ENCODE peak calls at places on chromosome 4, in six cellular contexts. M is AG04450, L is IMR-90, Z is mesendoderm, D is heart right ventricle, S is left ventricle myocardium inferior. E is an unnamed sample.

GRCh38 chr4:178448372-178449040 is 1006.3 kb upstream of the AGA start:
- DNase-seq in S (no peak), Z (no peak), M (no peak), L (no peak), D (no peak), E (no peak)

GRCh38 chr4:95693594-95693993 is 144.8 kb upstream of the UNC5C start:
- DNase-seq in D (no peak), S (no peak), L (peak), M (no peak), Z (peak), E (peak)

GRCh38 chr4:113682730-113683129 is 78.8 kb downstream of the CAMK2D start:
- DNase-seq in D (no peak), Z (no peak), M (no peak), L (peak), S (no peak), E (peak)

GRCh38 chr4:24805566-24805965 is 10.2 kb downstream of the SOD3 start:
- DNase-seq in Z (peak), S (no peak), L (no peak), M (no peak), D (no peak), E (no peak)

GRCh38 chr4:7191546-7192251 is 639 bp upstream of the SORCS2 start:
- DNase-seq in M (no peak), L (no peak), Z (no peak), S (no peak), D (no peak), E (no peak)

GRCh38 chr4:16056681-16057400 is 27.0 kb downstream of the PROM1 start:
- DNase-seq in D (no peak), M (no peak), L (no peak), Z (no peak), S (no peak), E (no peak)

GRCh38 chr4:41257901-41258300 is 1.2 kb downstream of the UCHL1 start:
- DNase-seq in L (no peak), Z (peak), S (no peak), D (no peak), M (no peak), E (no peak)

GRCh38 chr4:169626328-169627282 is 6.2 kb downstream of the CLCN3 start:
- DNase-seq in S (no peak), M (no peak), L (no peak), Z (peak), D (no peak), E (no peak)

GRCh38 chr4:68490826-68491457 is 43.7 kb downstream of the TMPRSS11E start:
- DNase-seq in S (no peak), D (no peak), Z (no peak), L (no peak), M (no peak), E (no peak)

GRCh38 chr4:156242390-156242789 is 288.7 kb upstream of the CTSO start:
- DNase-seq in L (no peak), D (no peak), M (no peak), Z (no peak), S (no peak), E (no peak)

GRCh38 chr4:156799121-156799589 is 172.4 kb downstream of the PDGFC start:
- DNase-seq in M (no peak), Z (peak), S (no peak), L (peak), D (no peak), E (no peak)

GRCh38 chr4:41160856-41161255 is 53.5 kb downstream of the APBB2 start:
- DNase-seq in L (peak), Z (no peak), M (no peak), D (no peak), S (no peak), E (no peak)

GRCh38 chr4:137359691-137360315 is 172.5 kb downstream of the PCDH18 start:
- DNase-seq in Z (no peak), D (no peak), M (peak), L (peak), S (no peak), E (no peak)

GRCh38 chr4:121758896-121759568 is 5.9 kb downstream of the SMIM43 start:
- DNase-seq in S (no peak), L (peak), Z (no peak), D (no peak), M (no peak), E (no peak)

GRCh38 chr4:7295917-7296660 is 103.8 kb downstream of the SORCS2 start:
- DNase-seq in L (peak), D (peak), S (peak), M (no peak), Z (no peak), E (no peak)

GRCh38 chr4:33323393-33323792 is 2603.2 kb downstream of the PCDH7 start:
- DNase-seq in D (no peak), Z (no peak), M (no peak), L (no peak), S (no peak), E (no peak)

GRCh38 chr4:12584116-12584875 is 899.8 kb downstream of the RAB28 start:
- DNase-seq in D (no peak), L (no peak), M (no peak), Z (no peak), S (no peak), E (no peak)

GRCh38 chr4:105060628-105061027 is 86.0 kb upstream of the TET2 start:
- DNase-seq in D (no peak), Z (peak), S (no peak), M (no peak), L (peak), E (no peak)

GRCh38 chr4:13196721-13197120 is 287.4 kb downstream of the RAB28 start:
- DNase-seq in L (no peak), D (peak), M (no peak), S (peak), Z (no peak), E (no peak)

GRCh38 chr4:23779839-23780238 is 110.0 kb downstream of the PPARGC1A start:
- DNase-seq in Z (no peak), L (no peak), S (no peak), M (no peak), D (no peak), E (no peak)

GRCh38 chr4:158327525-158327924 is 117.2 kb downstream of the TMEM144 start:
- DNase-seq in M (no peak), S (no peak), Z (peak), D (no peak), L (no peak), E (no peak)

GRCh38 chr4:86935833-86936721 is 1.3 kb downstream of the AFF1 start:
- DNase-seq in M (no peak), L (peak), D (peak), Z (peak), S (peak), E (no peak)

GRCh38 chr4:182913621-182914020 is 3.6 kb downstream of the DCTD start:
- DNase-seq in D (no peak), L (no peak), Z (peak), M (no peak), S (no peak), E (no peak)

DNA sequence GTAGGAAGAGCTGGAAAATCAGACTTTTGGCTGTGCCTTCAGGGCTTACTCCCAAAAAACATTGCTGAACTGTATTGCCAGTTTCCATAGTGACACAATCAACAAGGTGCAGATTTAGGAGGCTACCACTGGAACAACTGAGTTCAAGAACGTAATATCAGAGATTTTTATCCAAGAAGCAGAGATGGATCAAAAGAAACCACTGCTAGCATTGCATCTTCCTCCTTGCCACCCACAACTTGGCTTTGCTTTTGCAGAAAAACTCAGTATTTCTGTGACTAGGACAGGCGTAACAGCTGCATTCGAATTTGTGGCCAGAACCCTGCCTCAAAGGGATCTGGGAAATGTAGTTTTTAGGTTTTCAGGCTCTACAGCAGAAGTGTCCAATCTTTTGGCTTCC is 27.8 kb upstream of the WDFY3 start:
- DNase-seq in M (no peak), L (no peak), D (peak), Z (peak), S (no peak), E (no peak)
- H3K27ac ChIP-seq in M (no peak), L (no peak), D (no peak), Z (no peak), S (no peak), E (no peak)

DNA sequence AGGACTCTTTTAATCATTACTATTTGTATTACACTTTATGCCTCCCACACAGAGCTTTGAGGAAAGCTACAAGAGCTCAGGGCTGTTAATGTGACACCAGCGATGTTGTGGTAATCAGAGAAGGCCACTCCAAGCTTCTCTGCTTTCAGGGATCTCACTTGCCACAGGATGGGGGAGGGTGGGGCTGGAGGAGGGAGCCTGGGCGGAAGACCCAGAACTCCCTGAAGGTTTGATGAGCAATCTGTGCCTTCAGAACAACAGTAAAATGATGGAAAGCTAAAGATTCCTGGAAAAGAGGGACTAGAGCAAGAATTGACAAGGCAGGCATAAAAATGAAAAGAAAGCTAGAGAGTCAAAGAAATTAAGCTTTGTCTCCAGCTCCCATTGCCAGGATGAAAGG is 75.6 kb downstream of the MAML3 start:
- DNase-seq in S (peak), D (peak), L (peak), M (no peak), Z (peak), E (no peak)
- H3K27ac ChIP-seq in S (peak), D (peak), L (peak), M (no peak), Z (no peak), E (no peak)

DNA sequence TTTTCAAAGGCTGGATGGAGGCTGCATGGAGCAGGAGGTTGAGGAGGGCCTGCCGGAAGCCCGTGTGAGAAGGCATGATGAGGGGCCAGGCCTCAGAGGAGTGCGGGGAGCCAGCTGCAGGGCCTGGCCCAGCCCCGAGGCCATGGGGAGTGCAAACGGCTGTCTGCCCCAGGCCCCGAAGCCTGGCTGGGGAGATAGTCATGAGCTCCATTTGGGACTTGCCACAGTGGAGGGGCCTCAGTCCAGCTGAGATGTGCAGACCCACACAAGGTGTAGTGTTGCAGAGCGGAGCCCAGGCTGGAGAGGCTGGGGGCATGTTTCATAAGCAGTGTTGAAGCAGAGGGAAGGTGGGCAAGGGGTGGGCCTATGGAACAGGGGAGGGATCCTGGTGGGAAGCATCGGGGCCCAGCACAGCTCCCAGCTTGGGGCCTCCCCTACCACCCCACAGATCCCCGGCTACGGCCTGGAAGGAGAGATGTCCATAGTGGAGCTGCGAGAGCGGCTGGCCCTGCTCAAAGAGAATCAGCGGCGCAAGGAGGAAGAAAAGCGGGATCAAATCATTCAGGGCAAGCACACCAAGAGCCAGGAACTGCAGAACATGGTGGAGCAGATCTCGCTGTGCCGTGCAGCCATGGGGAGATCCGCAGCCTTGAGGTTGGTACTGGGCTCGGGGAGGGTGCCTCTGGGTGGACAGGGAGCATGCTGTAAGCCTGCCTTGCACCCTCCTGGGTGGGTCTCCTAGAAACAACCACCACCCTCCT is 9.1 kb upstream of the RNF4 start:
- DNase-seq in L (no peak), Z (no peak), D (no peak), S (no peak), M (no peak), E (no peak)
- H3K27ac ChIP-seq in L (no peak), Z (no peak), D (no peak), S (no peak), M (no peak), E (no peak)

DNA sequence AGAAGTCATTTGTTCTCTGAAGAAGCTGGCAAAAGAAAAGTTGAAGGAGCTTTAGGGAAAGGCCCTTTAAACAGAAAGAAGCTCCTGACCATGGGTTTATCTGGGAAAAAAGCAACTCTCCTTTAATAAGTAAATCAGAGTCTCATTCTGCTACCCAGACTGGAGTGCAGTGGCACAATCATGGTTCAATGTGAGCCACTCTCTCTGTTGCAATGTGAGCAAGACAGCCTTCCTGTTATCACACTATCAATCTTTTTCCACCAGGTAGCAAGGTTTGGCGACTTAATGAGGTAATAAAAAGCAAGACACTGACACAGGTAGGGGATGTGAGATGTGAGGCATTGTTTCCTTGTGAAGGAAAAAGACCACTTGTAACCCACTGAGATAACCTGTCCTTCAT is 111.3 kb downstream of the SYNPO2 start:
- DNase-seq in M (no peak), L (no peak), D (no peak), Z (no peak), S (no peak), E (no peak)
- H3K27ac ChIP-seq in M (no peak), L (peak), D (peak), Z (no peak), S (peak), E (peak)

GRCh38 chr4:150514709-150515108 is 67.2 kb upstream of the MAB21L2 start:
- DNase-seq in M (no peak), D (no peak), Z (no peak), S (no peak), L (no peak), E (no peak)
- H3K27ac ChIP-seq in M (no peak), D (no peak), Z (no peak), S (no peak), L (no peak), E (no peak)

GRCh38 chr4:100254237-100254636 is 64.0 kb upstream of the DDIT4L start:
- DNase-seq in L (no peak), M (no peak), Z (no peak), S (no peak), D (no peak), E (no peak)

GRCh38 chr4:100257567-100257966 is 67.3 kb upstream of the DDIT4L start:
- DNase-seq in M (no peak), Z (peak), D (no peak), L (peak), S (no peak), E (peak)

GRCh38 chr4:100261346-100261745 is 71.1 kb upstream of the DDIT4L start:
- DNase-seq in Z (no peak), D (no peak), S (no peak), M (no peak), L (peak), E (no peak)

DNA sequence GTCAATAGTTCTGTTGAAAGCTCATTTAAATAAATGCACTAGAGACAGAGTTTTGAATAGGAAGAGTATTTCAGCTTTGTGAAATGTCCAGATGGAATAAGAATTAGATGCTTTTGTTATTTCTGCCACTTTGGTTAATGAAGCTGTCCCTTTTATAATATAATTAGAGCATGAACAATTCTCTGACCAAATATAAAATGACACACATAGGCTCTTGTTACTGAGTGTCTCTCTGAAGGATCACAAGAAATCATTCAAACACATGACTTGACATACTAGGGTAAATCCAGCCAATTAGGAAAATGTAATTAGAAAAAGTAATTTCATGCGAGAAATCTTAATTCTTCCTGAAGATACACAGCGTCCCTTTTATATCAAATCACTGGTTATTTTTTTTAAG is 68.4 kb upstream of the DDIT4L start:
- DNase-seq in S (no peak), L (no peak), M (no peak), Z (no peak), D (no peak), E (no peak)
- H3K27ac ChIP-seq in S (no peak), L (no peak), M (no peak), Z (no peak), D (no peak), E (no peak)

E was measured in epithelial cell of prostate.